ENCODE peak calls at places on chromosomes 4 and X, in six cellular contexts. S is IMR-90, F is neuronal stem cell, I is H9, G is H1, J is trophoblast cell. Q is an unnamed sample.

GRCh38 chrX:16604300-16604699 is 45.7 kb upstream of the S100G start:
- DNase-seq in S (no peak), F (no peak), I (no peak), G (no peak), J (peak), Q (no peak)

GRCh38 chr4:47528651-47529050 is 43.6 kb downstream of the ATP10D start:
- DNase-seq in S (peak), F (no peak), I (no peak), G (no peak), J (no peak), Q (peak)

GRCh38 chr4:99405433-99406115 is 29.6 kb downstream of the ADH7 start:
- DNase-seq in S (peak), F (peak), I (peak), G (peak), J (peak), Q (peak)

GRCh38 chr4:53321151-53321987 is 44.5 kb downstream of the SCFD2 start:
- DNase-seq in S (peak), F (no peak), I (no peak), G (no peak), J (peak), Q (peak)

GRCh38 chr4:150325872-150326271 is 247.6 kb downstream of the DCLK2 start:
- DNase-seq in S (no peak), F (no peak), I (no peak), G (no peak), J (no peak), Q (no peak)

GRCh38 chrX:37470711-37471110 is 100.8 kb upstream of the LANCL3 start:
- DNase-seq in S (no peak), F (no peak), I (no peak), G (no peak), J (no peak), Q (no peak)

GRCh38 chr4:111689214-111689613 is 456.0 kb upstream of the FAM241A start:
- DNase-seq in S (peak), F (no peak), I (no peak), G (no peak), J (peak), Q (peak)

GRCh38 chrX:154348646-154349358 is 25.6 kb downstream of the FLNA start:
- DNase-seq in S (no peak), F (no peak), I (no peak), G (no peak), J (no peak), Q (no peak)

DNA sequence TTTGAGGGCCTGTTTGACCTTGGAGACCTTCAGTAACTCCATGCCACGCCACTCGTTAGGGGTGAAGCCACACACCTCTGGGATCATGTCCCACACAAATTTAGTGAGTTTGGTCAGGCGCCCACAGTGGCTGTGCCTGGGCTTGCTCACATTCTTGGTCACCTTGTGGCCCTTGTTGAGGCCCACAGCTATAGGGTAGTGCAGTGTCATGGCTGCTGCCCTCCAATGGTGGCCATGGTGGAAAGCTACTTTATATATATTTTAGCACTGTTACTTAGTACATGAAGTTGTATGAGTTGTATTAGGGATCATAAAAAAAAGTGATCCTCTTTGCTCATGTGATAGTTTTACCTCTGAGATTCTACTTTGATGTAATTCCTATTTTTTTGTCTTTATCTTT is 985 bp upstream of the CXCL11 start:
- DNase-seq in S (no peak), F (no peak), I (peak), G (no peak), J (no peak), Q (no peak)
- H4K91ac ChIP-seq in S (no peak), F (no peak), I (no peak), G (peak), J (no peak), Q (no peak)

GRCh38 chr4:182823576-182823975 is 93.6 kb downstream of the DCTD start:
- DNase-seq in S (no peak), F (no peak), I (no peak), G (no peak), J (no peak), Q (no peak)

GRCh38 chr4:182826391-182826790 is 90.8 kb downstream of the DCTD start:
- DNase-seq in S (no peak), F (no peak), I (no peak), G (no peak), J (no peak), Q (no peak)

GRCh38 chr4:182827166-182827565 is 90.0 kb downstream of the DCTD start:
- DNase-seq in S (no peak), F (no peak), I (no peak), G (no peak), J (no peak), Q (no peak)

GRCh38 chr4:182825786-182826185 is 91.4 kb downstream of the DCTD start:
- DNase-seq in S (no peak), F (no peak), I (no peak), G (no peak), J (no peak), Q (no peak)

DNA sequence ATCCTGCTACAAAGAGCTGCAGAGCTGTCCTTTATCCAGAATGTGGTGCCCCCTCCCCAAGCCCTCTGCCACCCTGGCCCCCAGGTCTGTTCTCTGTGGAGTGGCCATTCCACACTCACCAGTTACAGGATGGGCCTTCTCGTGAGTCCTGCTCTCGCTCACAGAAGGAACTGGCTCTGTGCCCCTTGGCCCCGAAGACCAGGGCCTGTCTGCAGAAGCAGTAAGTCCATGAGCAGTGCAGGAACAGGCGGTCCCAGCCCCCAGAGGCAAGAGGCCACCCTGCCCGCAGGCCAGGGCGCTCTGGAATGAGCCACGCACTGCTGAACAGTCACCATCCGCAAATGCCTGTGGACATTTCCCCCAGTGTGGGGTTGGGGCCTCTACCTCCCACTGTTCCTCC is 92.2 kb downstream of the DCTD start:
- DNase-seq in S (no peak), F (no peak), I (no peak), G (no peak), J (peak), Q (no peak)
- H2AK5ac ChIP-seq in S (no peak), F (peak), I (no peak), G (no peak), J (no peak), Q (no peak)

DNA sequence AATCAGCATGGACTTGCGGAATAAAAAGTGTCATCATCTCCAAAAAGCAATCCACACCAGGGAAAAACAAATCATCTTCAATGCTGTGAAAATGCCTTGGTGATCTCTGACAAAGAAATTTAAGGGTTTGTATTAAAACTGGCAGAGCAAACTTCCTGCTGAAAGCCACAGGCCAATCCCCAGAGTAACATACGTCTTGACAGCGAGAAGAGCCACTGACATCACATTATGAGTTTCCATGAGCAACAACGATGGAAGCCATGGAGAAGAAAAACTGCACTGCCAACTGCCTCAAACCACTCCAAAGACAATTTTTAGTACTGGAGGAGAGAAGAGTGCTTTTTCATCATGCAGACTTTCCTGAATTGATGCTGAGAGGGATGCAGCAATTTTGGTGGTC is 215.4 kb upstream of the TBL1X start:
- DNase-seq in S (no peak), F (no peak), I (no peak), G (no peak), J (no peak), Q (peak)
- H4K91ac ChIP-seq in S (no peak), F (no peak), I (no peak), G (no peak), J (no peak), Q (no peak)

GRCh38 chr4:7950301-7951092 is 10.8 kb upstream of the AFAP1 start:
- DNase-seq in S (no peak), F (no peak), I (no peak), G (no peak), J (no peak), Q (no peak)
- H2AK5ac ChIP-seq in S (no peak), F (peak), I (no peak), G (no peak), J (no peak), Q (no peak)

DNA sequence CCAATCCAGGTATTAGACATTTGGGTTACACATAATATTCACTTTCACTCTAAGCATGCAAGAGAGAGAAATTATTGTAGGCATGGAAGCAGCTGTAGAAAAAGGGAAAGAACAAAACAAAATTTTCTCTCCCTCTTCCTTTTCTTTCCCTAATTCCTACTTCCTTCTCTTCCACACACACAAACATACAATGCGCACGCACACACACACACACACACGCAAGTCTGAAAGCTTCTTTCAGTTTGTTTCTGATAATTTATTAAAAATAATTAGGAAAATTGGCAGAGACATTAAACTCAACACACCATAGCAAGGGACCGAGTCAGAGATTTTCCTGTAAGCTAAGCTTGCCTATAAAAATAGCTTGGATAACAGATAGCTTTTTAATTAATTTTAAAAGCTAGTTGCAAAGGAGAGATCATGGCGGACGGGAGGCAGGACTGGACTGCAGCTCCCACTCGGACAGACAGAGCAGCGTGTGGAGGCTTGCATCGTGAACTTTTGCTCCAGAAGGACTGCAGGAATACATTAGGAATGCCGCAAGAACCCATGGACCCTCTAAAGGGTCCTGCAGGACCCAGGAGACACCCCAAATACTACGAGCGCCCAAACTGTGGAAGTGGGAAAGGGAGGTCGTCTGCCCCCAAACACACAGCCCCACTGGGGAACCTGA is 92.6 kb upstream of the MAPK10 start:
- DNase-seq in S (peak), F (no peak), I (no peak), G (no peak), J (no peak), Q (no peak)
- H4K91ac ChIP-seq in S (peak), F (no peak), I (no peak), G (peak), J (peak), Q (no peak)

DNA sequence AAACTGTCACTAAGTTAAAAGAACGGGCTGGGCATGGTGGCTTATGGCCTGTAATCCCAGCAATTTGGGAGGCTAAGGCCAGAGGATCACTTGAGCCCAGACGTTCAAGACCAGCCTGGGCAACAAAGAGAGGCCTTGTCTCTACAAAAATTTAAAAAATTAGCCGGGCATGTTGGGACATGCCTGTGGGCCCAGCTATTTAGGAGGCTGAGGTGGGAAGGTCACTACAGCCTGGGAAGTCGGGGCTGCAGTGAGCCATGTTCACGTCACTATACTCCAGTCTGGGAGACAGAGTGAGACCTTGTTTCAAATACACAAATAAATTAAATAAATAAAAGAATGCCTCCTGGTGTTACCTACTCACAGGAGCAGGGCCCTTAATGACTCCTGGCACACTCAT is 69.5 kb downstream of the APBB2 start:
- DNase-seq in S (no peak), F (no peak), I (no peak), G (no peak), J (peak), Q (no peak)
- H2AK5ac ChIP-seq in S (peak), F (no peak), I (no peak), G (peak), J (peak), Q (peak)

GRCh38 chr4:11701978-11702377 is 273.3 kb upstream of the HS3ST1 start:
- DNase-seq in S (no peak), F (no peak), I (peak), G (no peak), J (no peak), Q (no peak)
- H4K91ac ChIP-seq in S (no peak), F (no peak), I (no peak), G (no peak), J (no peak), Q (no peak)

GRCh38 chrX:103440621-103441020 is 64.3 kb downstream of the BEX3 start:
- DNase-seq in S (no peak), F (no peak), I (no peak), G (no peak), J (peak), Q (no peak)

GRCh38 chrX:103439161-103439560 is 62.8 kb downstream of the BEX3 start:
- DNase-seq in S (no peak), F (no peak), I (no peak), G (no peak), J (no peak), Q (no peak)

GRCh38 chrX:103442536-103442901 is 66.2 kb downstream of the BEX3 start:
- DNase-seq in S (peak), F (no peak), I (no peak), G (no peak), J (peak), Q (no peak)

GRCh38 chrX:103437147-103437873 is 61.0 kb downstream of the BEX3 start:
- DNase-seq in S (peak), F (no peak), I (no peak), G (no peak), J (no peak), Q (no peak)

DNA sequence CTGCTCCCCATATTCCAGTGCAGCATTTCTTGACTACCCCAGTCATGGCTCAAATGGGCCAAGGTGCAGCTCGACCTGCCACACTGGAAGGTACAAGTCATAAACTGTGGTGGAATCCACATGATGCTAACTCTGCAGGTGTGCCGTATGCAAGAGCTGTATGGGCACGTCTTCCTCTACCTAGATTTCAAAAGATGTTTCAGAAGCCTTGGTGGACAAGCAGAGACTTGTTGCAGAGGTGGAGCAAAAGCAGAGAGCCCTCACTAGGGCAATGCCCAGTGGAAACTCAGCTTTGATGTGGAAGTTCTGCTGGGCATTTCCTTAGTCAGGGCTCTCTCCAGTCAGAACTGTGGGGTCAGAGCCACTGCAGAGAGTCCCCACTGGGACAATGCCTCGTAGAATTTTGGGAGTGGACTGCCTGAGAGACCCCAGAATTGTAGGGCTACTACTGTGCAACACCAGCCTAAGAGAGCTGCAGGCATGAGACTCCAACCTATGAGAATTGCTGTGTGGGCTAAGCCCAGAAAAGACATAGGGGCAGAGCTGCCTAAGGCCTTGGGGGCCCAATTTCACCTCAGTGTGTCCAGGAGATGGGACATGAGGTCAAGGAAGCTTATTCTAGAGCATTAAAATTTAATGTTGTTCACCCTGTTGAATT is 65.7 kb downstream of the BEX3 start:
- DNase-seq in S (no peak), F (no peak), I (no peak), G (no peak), J (peak), Q (no peak)
- H2AK5ac ChIP-seq in S (no peak), F (no peak), I (no peak), G (peak), J (peak), Q (no peak)

GRCh38 chr4:17616283-17616682 is 1.8 kb downstream of the MED28 start:
- DNase-seq in S (no peak), F (no peak), I (no peak), G (no peak), J (no peak), Q (no peak)

GRCh38 chr4:17614416-17615299 is at the start of gene MED28:
- DNase-seq in S (peak), F (peak), I (peak), G (peak), J (peak), Q (peak)

GRCh38 chr4:17619416-17620105 is 5.1 kb downstream of the MED28 start:
- DNase-seq in S (peak), F (no peak), I (no peak), G (no peak), J (no peak), Q (peak)

GRCh38 chr4:17618926-17619325 is 4.5 kb downstream of the MED28 start:
- DNase-seq in S (no peak), F (no peak), I (no peak), G (no peak), J (no peak), Q (no peak)

GRCh38 chr4:17613761-17614415 is 553 bp upstream of the MED28 start:
- DNase-seq in S (peak), F (peak), I (no peak), G (peak), J (peak), Q (peak)
- H4K91ac ChIP-seq in S (peak), F (no peak), I (no peak), G (no peak), J (no peak), Q (no peak)

GRCh38 chr4:8228319-8229250 is 29.5 kb downstream of the SH3TC1 start:
- DNase-seq in S (peak), F (no peak), I (no peak), G (no peak), J (peak), Q (peak)
- H2AK5ac ChIP-seq in S (peak), F (peak), I (no peak), G (no peak), J (peak), Q (peak)